ENCODE peak calls at places on chromosome 9, in five cellular contexts. D, Q, L, Y and J are unnamed samples.
A peak's percentile ranks its signal among the peaks of the same experiment; 100 is the strongest.

GRCh38 chr9:121927636-121928035 is 165.5 kb downstream of the TTLL11 start:
- DNase-seq in Y (no peak), L (no peak), Q (no peak), D (no peak), J (no peak)

GRCh38 chr9:87849144-87849741 is 33.4 kb upstream of the SPATA31E1 start:
- DNase-seq in D (no peak), Q (no peak), Y (no peak), L (no peak), J (no peak)

GRCh38 chr9:113164536-113165300 is 13.9 kb downstream of the SLC31A2 start:
- DNase-seq in D (peak; percentile 50), Y (peak; percentile 62), Q (no peak), L (no peak), J (peak; percentile 8)

GRCh38 chr9:6414291-6414690 is 1.3 kb downstream of the UHRF2 start:
- DNase-seq in D (no peak), Q (peak; percentile 38), L (no peak), Y (peak; percentile 80), J (peak; percentile 63)

GRCh38 chr9:79817469-79818004 is 245.8 kb downstream of the TLE4 start:
- DNase-seq in Y (peak; percentile 52), L (no peak), D (no peak), Q (no peak), J (no peak)

GRCh38 chr9:77944556-77945261 is 86.9 kb downstream of the GNAQ start:
- DNase-seq in D (no peak), Q (no peak), Y (no peak), L (peak; percentile 13), J (no peak)

GRCh38 chr9:34379334-34380033 is 2.8 kb upstream of the MYORG start:
- DNase-seq in Q (peak; percentile 88), Y (peak; percentile 56), D (peak; percentile 84), L (peak; percentile 91), J (peak; percentile 50)

GRCh38 chr9:102124465-102124864 is 386.0 kb upstream of the GRIN3A start:
- DNase-seq in D (peak; percentile 8), Q (no peak), L (no peak), Y (no peak), J (no peak)

GRCh38 chr9:122930933-122931850 is at the start of gene ZBTB26:
- DNase-seq in Q (peak; percentile 94), Y (peak; percentile 89), L (peak; percentile 90), D (peak; percentile 97), J (peak; percentile 68)

GRCh38 chr9:98848450-98849149 is 41.1 kb downstream of the GALNT12 start:
- DNase-seq in Y (peak; percentile 92), D (peak; percentile 89), Q (peak; percentile 76), L (peak; percentile 76), J (peak; percentile 78)

GRCh38 chr9:132163876-132164603 is 2.2 kb downstream of the NTNG2 start:
- DNase-seq in Y (no peak), Q (no peak), D (no peak), L (no peak), J (no peak)

GRCh38 chr9:77427256-77427927 is 220.7 kb downstream of the GNA14 start:
- DNase-seq in L (no peak), Y (no peak), Q (no peak), D (peak; percentile 26), J (no peak)

GRCh38 chr9:23451802-23452418 is 374.1 kb downstream of the ELAVL2 start:
- DNase-seq in Y (no peak), L (no peak), D (no peak), Q (no peak), J (no peak)

GRCh38 chr9:114303571-114303970 is 19.3 kb upstream of the ORM1 start:
- DNase-seq in L (no peak), Y (no peak), Q (no peak), D (no peak), J (no peak)

GRCh38 chr9:115604831-115605483 is 487.0 kb upstream of the TNC start:
- DNase-seq in D (no peak), L (no peak), Y (peak; percentile 97), Q (no peak), J (peak; percentile 90)

GRCh38 chr9:98536542-98537173 is 172.1 kb downstream of the GABBR2 start:
- DNase-seq in Q (peak; percentile 5), Y (no peak), D (peak; percentile 58), L (no peak), J (no peak)

GRCh38 chr9:89701221-89701798 is 96.5 kb downstream of the GADD45G start:
- DNase-seq in L (peak; percentile 17), Y (no peak), Q (peak; percentile 7), D (no peak), J (no peak)

GRCh38 chr9:36437790-36438189 is 37.7 kb upstream of the RNF38 start:
- DNase-seq in Q (no peak), L (no peak), D (no peak), Y (no peak), J (no peak)

GRCh38 chr9:87595605-87596004 is 97.9 kb downstream of the DAPK1 start:
- DNase-seq in Q (no peak), L (no peak), D (no peak), Y (no peak), J (no peak)

GRCh38 chr9:109167716-109168115 is 667 bp upstream of the FRRS1L start:
- DNase-seq in Y (no peak), D (no peak), Q (no peak), L (no peak), J (no peak)

GRCh38 chr9:108473209-108474112 is 382.3 kb downstream of the ACTL7B start:
- DNase-seq in D (no peak), Y (peak; percentile 84), Q (no peak), L (no peak), J (peak; percentile 36)

GRCh38 chr9:137318976-137319375 is 16.9 kb upstream of the NRARP start:
- DNase-seq in D (peak; percentile 24), Q (no peak), Y (peak; percentile 43), L (no peak), J (no peak)

GRCh38 chr9:76905661-76905983 is 292 bp downstream of the PRUNE2 start:
- DNase-seq in Q (no peak), Y (peak; percentile 11), D (no peak), L (no peak), J (no peak)

GRCh38 chr9:130408669-130409068 is 36.1 kb upstream of the ASS1 start:
- DNase-seq in Q (no peak), L (no peak), Y (no peak), D (no peak), J (no peak)
- TF ChIP-seq CTCF in Q (no peak), L (no peak), Y (no peak), D (no peak), J (no peak)

DNA sequence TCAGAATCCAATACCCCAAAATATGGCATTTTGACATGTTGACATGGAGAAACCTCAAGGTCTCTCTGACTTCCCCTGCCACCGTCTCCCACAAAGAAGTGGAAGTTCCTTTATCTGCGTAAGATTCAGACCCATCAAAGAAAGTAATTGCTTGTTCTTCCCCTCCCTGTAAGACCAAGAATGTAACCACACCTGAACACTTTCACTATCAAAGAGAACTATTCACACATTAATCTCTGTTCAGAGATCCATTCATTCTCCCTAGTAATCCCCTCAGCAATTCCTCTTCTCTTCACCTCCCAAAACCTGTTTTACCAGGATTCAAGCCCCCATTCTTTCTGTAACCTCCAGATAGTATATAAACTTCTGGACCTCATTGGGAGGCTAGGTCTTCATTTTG is 4.1 kb upstream of the SLC1A1 start:
- DNase-seq in D (no peak), Y (no peak), L (no peak), Q (no peak), J (no peak)
- H3K4me3 ChIP-seq in D (no peak overlapping the region), Y (no peak overlapping the region), L (no peak overlapping the region), Q (no peak overlapping the region), J (no peak overlapping the region)

GRCh38 chr9:133684461-133685361 is 48.5 kb downstream of the DBH start:
- DNase-seq in D (no peak), Y (no peak), Q (no peak), L (no peak), J (no peak)

GRCh38 chr9:133681658-133682306 is 45.6 kb downstream of the DBH start:
- DNase-seq in L (no peak), Q (no peak), D (peak; percentile 9), Y (no peak), J (no peak)

GRCh38 chr9:133685653-133686504 is 49.7 kb downstream of the DBH start:
- DNase-seq in D (no peak), L (no peak), Y (no peak), Q (no peak), J (no peak)

GRCh38 chr9:133682961-133683493 is 46.9 kb downstream of the DBH start:
- DNase-seq in Y (no peak), D (no peak), Q (no peak), L (no peak), J (no peak)

GRCh38 chr9:133683494-133684460 is 47.6 kb downstream of the DBH start:
- DNase-seq in Q (peak; percentile 19), D (peak; percentile 77), Y (peak; percentile 18), L (peak; percentile 71), J (no peak)
- TF ChIP-seq CTCF in Q (no peak), D (no peak), Y (no peak), L (peak; percentile 29), J (no peak)

DNA sequence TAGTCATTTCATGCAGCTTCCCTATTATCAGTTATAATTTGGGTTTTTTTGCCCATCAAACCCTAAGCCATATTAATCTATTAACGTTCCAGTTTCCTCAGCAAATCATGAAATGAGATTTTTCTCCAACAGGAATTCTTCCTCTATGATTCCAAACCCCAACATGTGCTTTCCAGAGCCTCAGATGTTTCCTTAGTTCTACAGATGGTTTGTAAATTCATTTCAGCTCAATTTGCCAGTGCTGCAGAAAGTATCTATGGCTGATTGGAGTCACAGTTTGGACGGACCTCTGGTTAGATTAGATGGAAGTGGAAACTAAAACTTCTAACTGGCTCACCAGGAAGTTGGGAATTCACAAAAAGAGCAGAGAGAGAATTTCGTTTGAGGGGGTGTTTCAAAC is 22.6 kb downstream of the ADAMTSL1 start:
- DNase-seq in Y (no peak), Q (no peak), L (no peak), D (no peak), J (no peak)
- H3K4me3 ChIP-seq in Y (no peak overlapping the region), Q (no peak overlapping the region), L (no peak overlapping the region), D (no peak overlapping the region), J (no peak overlapping the region)

DNA sequence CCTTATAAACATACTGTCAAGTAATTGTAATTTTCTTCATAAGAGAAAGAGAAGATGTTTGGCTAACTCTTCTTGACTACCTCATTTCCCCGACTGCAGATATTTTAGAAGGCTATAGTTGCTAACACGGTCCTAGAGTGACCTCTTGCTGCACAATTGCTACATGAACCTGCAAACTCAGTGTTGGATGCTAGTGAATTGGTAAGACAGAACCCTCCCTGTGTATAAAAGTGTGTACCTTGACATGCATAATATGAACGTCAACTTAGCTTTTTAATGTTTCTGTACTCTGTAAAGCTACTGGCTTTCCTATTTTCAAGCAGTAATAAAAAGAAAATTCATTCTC is 46.7 kb upstream of the CER1 start:
- DNase-seq in Q (peak; percentile 61), D (peak; percentile 47), L (no peak), Y (peak; percentile 18), J (peak; percentile 18)
- TF ChIP-seq CTCF in Q (peak; percentile 71), D (peak; percentile 84), L (no peak), Y (peak; percentile 7), J (peak; percentile 47)